ENCODE peak calls at places on chromosomes 2 and 18, in eight cellular contexts. L is IMR-90, E is cardiac muscle cell, U is astrocyte, D is K562, I is colonic mucosa, A is psoas muscle, G is esophagus squamous epithelium. T is an unnamed sample.

GRCh38 chr2:158773121-158773520 is 22.0 kb upstream of the DAPL1 start:
- DNase-seq in L (peak; percentile 14), E (peak; percentile 51), U (peak; percentile 63), D (no peak), I (no peak), A (no peak), G (no peak), T (no peak)

GRCh38 chr18:22683196-22683676 is 249.9 kb upstream of the RBBP8 start:
- DNase-seq in L (peak; percentile 93), E (peak; percentile 86), U (peak; percentile 96), D (no peak), I (peak; percentile 98), A (no peak), G (no peak), T (peak; percentile 76)

GRCh38 chr2:74328074-74328473 is 15.1 kb downstream of the SLC4A5 start:
- DNase-seq in L (no peak), E (no peak), U (no peak), D (no peak), I (no peak), A (no peak), G (no peak), T (no peak)

GRCh38 chr2:38666578-38666926 is 638 bp downstream of the GALM start:
- DNase-seq in L (peak; percentile 32), E (peak; percentile 21), U (no peak), D (peak; percentile 17), I (peak; percentile 89), A (no peak), G (no peak), T (no peak)

GRCh38 chr2:8412082-8412481 is 269.8 kb upstream of the ID2 start:
- DNase-seq in L (no peak), E (peak; percentile 7), U (no peak), D (no peak), I (peak; percentile 90), A (no peak), G (no peak), T (no peak)

GRCh38 chr2:134869941-134870736 is 31.7 kb downstream of the ACMSD start:
- DNase-seq in L (peak; percentile 77), E (peak; percentile 37), U (peak; percentile 31), D (no peak), I (no peak), A (no peak), G (no peak), T (no peak)

GRCh38 chr2:41963661-41964525 is 83.9 kb upstream of the PKDCC start:
- DNase-seq in L (peak; percentile 26), E (peak; percentile 92), U (peak; percentile 77), D (no peak), I (peak; percentile 94), A (peak; percentile 59), G (no peak), T (no peak)

GRCh38 chr2:36371963-36372391 is 16.4 kb downstream of the CRIM1 start:
- DNase-seq in L (peak; percentile 84), E (peak; percentile 92), U (peak; percentile 90), D (no peak), I (no peak), A (no peak), G (no peak), T (peak; percentile 87)

GRCh38 chr2:230666885-230667712 is 45.5 kb upstream of the CAB39 start:
- DNase-seq in L (peak; percentile 69), E (peak; percentile 27), U (peak; percentile 56), D (no peak), I (no peak), A (peak; percentile 80), G (no peak), T (peak; percentile 86)

GRCh38 chr2:129877795-129878775 is 101.4 kb upstream of the RAB6C start:
- DNase-seq in L (peak; percentile 51), E (peak; percentile 75), U (peak; percentile 41), D (no peak), I (peak; percentile 22), A (peak; percentile 64), G (no peak), T (peak; percentile 13)

DNA sequence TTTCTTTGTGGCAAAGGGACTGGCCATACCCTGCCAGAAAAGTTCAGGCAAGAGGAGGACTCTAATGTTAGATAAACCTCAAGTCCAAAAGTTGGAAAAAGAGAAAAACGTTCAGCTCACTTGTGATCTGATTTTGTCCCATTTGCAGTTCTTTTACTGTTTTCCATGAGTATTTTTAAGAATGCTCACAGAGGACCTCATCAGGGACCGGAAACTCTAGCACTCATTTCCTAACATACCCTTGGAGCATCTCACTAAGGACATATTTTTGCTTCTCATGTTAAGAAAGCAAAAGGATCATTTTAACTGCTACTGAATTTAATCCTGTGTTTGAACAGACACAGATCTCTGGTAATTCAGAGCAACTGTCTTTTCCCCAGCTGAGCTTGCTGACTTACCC is 42.5 kb downstream of the COLEC12 start:
- DNase-seq in L (no peak), E (peak; percentile 33), U (no peak), D (no peak), I (no peak), A (no peak), G (no peak), T (no peak)
- H3K4me3 ChIP-seq in L (no peak overlapping the region), E (no peak overlapping the region), U (no peak overlapping the region), D (no peak overlapping the region), I (no peak overlapping the region), A (no peak overlapping the region), G (no peak overlapping the region), T (no peak overlapping the region)

GRCh38 chr2:85329181-85329651 is 1.4 kb upstream of the TGOLN2 start:
- DNase-seq in L (no peak), E (no peak), U (no peak), D (no peak), I (no peak), A (no peak), G (no peak), T (no peak)

GRCh38 chr2:85326406-85326945 is 1.3 kb downstream of the TGOLN2 start:
- DNase-seq in L (peak; percentile 43), E (peak; percentile 64), U (no peak), D (no peak), I (peak; percentile 50), A (no peak), G (no peak), T (peak; percentile 33)

GRCh38 chr2:85325466-85325811 is 2.4 kb downstream of the TGOLN2 start:
- DNase-seq in L (no peak), E (peak; percentile 24), U (no peak), D (no peak), I (no peak), A (no peak), G (no peak), T (no peak)

GRCh38 chr2:85326946-85327756 is 638 bp downstream of the TGOLN2 start:
- DNase-seq in L (peak; percentile 45), E (peak; percentile 61), U (no peak), D (no peak), I (peak; percentile 65), A (peak; percentile 74), G (no peak), T (peak; percentile 43)

GRCh38 chr2:85327757-85328617 is at the start of gene TGOLN2:
- DNase-seq in L (peak; percentile 85), E (peak; percentile 92), U (peak; percentile 75), D (peak; percentile 98), I (peak; percentile 94), A (peak; percentile 97), G (peak; percentile 81), T (peak; percentile 77)
- H3K36me3 ChIP-seq in L (peaks cover 30% of the 10 kb centered on the region), E (peaks cover 19% of the 10 kb centered on the region), U (peaks cover 13% of the 10 kb centered on the region), D (peaks cover 37% of the 10 kb centered on the region), I (peaks cover 5% of the 10 kb centered on the region), A (peaks cover 19% of the 10 kb centered on the region), G (peaks cover 10% of the 10 kb centered on the region), T (peaks cover 6% of the 10 kb centered on the region)

DNA sequence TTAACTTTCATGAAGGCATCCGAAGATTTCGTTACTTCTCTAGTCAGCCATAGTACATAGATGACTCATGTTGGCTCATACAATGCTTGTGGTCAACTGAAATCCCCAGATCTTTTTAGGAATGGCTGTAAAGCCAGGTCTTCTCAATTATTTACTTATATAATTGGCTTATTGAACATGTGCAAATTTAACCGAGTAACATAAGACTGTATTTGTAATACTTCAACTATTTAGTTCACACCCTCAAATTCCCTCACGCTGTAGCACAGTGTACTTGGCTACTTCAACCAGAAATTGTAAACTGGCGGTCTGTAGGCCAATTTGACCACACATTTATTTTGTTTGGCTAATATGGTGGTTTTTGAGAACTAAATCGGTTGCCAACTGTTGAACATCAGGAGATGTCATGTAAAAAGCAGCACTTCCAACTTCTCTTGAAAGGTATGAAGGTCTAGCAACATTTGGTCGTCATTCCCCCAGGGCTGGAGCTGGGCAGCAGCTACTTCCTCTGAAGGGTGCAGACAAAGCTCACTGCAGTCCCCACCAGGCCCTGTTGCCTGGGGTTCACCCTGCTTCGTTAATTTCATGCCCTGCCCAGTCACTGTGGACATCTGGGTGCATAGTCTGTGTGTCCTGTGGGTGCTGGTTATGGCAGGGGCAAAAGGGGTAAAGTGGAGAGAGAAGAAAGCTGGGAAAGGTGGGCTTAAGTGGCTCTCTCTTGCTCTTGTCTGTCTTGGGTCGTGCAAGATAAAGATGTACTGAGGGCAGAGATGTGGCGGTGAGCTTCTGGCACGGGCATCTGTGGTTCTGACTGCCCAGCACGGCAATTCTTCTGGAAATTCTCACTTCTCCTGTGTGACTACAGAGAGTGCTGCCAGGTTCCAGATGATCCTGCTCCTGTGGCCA is 3.2 kb upstream of the SH3RF3 start:
- DNase-seq in L (peak; percentile 98), E (peak; percentile 89), U (peak; percentile 99), D (no peak), I (no peak), A (no peak), G (no peak), T (peak; percentile 92)
- H3K4me3 ChIP-seq in L (no peak overlapping the region), E (no peak overlapping the region), U (no peak overlapping the region), D (no peak overlapping the region), I (no peak overlapping the region), A (no peak overlapping the region), G (no peak overlapping the region), T (no peak overlapping the region)

DNA sequence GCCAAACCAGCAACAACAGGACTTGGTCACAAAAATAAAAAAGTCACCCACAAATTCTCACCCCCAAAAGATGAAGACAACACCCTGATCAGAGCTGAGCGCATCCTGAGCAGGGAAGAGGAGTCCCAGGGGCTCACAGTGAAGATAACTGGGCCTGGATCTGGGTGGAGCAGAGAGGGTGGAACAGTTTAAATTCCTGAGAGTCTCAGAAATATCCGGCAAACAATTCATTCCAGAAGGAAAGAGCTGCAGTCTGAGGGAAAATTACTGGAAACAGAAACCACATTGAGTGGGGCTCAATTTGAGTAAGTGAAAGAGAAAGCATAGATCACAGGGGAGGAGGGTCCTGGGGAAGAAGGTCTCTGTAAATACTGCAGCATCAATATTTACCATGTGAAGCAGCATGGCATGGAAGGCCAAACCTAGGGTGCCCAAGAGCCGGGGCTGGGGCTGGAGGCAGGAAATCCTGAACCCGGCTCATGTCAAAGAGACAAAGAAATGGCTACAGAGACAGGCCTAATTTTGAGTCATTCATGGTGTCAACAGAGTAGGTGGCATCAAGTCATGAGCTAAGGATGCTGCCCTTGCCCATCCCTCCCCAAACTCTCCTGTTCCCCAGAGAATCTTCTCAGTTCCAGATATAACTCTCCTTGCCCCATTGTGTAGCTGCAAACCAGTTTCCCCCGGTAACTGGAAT is 61.4 kb upstream of the ZBTB7C start:
- DNase-seq in L (no peak), E (peak; percentile 33), U (no peak), D (no peak), I (no peak), A (no peak), G (no peak), T (no peak)
- H3K36me3 ChIP-seq in L (no peaks in the 10 kb centered on the region), E (no peaks in the 10 kb centered on the region), U (no peaks in the 10 kb centered on the region), D (no peaks in the 10 kb centered on the region), I (no peaks in the 10 kb centered on the region), A (no peaks in the 10 kb centered on the region), G (no peaks in the 10 kb centered on the region), T (no peaks in the 10 kb centered on the region)

T was measured in bronchial epithelial cell.